ENCODE peak calls at places on chromosomes 2 and 18, in six cellular contexts. K is uterus, J is tibial artery, X is transverse colon, R is MM.1S, A is PC-3. Y is an unnamed sample.

GRCh38 chr18:59087391-59087790 is 52.3 kb upstream of the SEC11C start:
- DNase-seq in K (no peak), J (no peak), X (peak; percentile 17), R (peak; percentile 97), A (no peak), Y (no peak)

GRCh38 chr2:19031642-19032041 is 326.8 kb downstream of the OSR1 start:
- DNase-seq in K (no peak), J (no peak), X (no peak), R (no peak), A (no peak), Y (no peak)

GRCh38 chr2:196409376-196409775 is 230.1 kb upstream of the CCDC150 start:
- DNase-seq in K (no peak), J (no peak), X (no peak), R (no peak), A (no peak), Y (no peak)

GRCh38 chr2:44942304-44943030 is 965 bp downstream of the SIX3 start:
- DNase-seq in K (no peak), J (no peak), X (no peak), R (no peak), A (no peak), Y (no peak)

GRCh38 chr2:133377021-133377481 is 191.2 kb downstream of the NCKAP5 start:
- DNase-seq in K (no peak), J (no peak), X (no peak), R (no peak), A (no peak), Y (no peak)

GRCh38 chr18:5912491-5912890 is 17.2 kb upstream of the TMEM200C start:
- DNase-seq in K (no peak), J (no peak), X (no peak), R (no peak), A (no peak), Y (no peak)

GRCh38 chr2:166329465-166329864 is 46.3 kb downstream of the SCN9A start:
- DNase-seq in K (no peak), J (no peak), X (no peak), R (no peak), A (no peak), Y (no peak)

GRCh38 chr2:235903803-235904637 is 264.2 kb downstream of the GBX2 start:
- DNase-seq in K (no peak), J (no peak), X (no peak), R (no peak), A (no peak), Y (no peak)

GRCh38 chr2:238091426-238092060 is 8.6 kb upstream of the ESPNL start:
- DNase-seq in K (no peak), J (no peak), X (no peak), R (no peak), A (no peak), Y (no peak)

GRCh38 chr2:100699131-100699530 is 120.8 kb upstream of the NPAS2 start:
- DNase-seq in K (no peak), J (no peak), X (no peak), R (no peak), A (no peak), Y (no peak)

GRCh38 chr18:59459352-59460059 is 100.4 kb upstream of the LMAN1 start:
- DNase-seq in K (no peak), J (no peak), X (no peak), R (peak; percentile 29), A (peak; percentile 43), Y (no peak)

GRCh38 chr2:38775097-38775920 is 2.7 kb upstream of the GEMIN6 start:
- DNase-seq in K (no peak), J (no peak), X (no peak), R (no peak), A (no peak), Y (no peak)

GRCh38 chr18:45456076-45457066 is 158.9 kb upstream of the SLC14A2 start:
- DNase-seq in K (peak; percentile 31), J (no peak), X (no peak), R (no peak), A (no peak), Y (no peak)

GRCh38 chr2:140808816-140809215 is 1322.0 kb downstream of the LRP1B start:
- DNase-seq in K (no peak), J (no peak), X (no peak), R (peak; percentile 69), A (peak; percentile 40), Y (no peak)

GRCh38 chr2:223967981-223968380 is 10.7 kb downstream of the MRPL44 start:
- DNase-seq in K (no peak), J (no peak), X (no peak), R (no peak), A (peak; percentile 67), Y (no peak)

GRCh38 chr2:217785544-217786045 is 217.2 kb downstream of the TNS1 start:
- DNase-seq in K (peak; percentile 84), J (peak; percentile 89), X (peak; percentile 80), R (peak; percentile 53), A (peak; percentile 81), Y (peak; percentile 88)

GRCh38 chr2:226781471-226781870 is 18.1 kb downstream of the IRS1 start:
- DNase-seq in K (no peak), J (no peak), X (no peak), R (no peak), A (no peak), Y (no peak)

GRCh38 chr2:54858021-54858681 is 134.7 kb downstream of the EML6 start:
- DNase-seq in K (no peak), J (no peak), X (no peak), R (no peak), A (no peak), Y (no peak)

GRCh38 chr2:223918671-223919134 is 26.4 kb downstream of the WDFY1 start:
- DNase-seq in K (no peak), J (no peak), X (no peak), R (no peak), A (no peak), Y (no peak)

GRCh38 chr18:32714571-32715148 is 58.2 kb downstream of the KLHL14 start:
- DNase-seq in K (no peak), J (no peak), X (peak; percentile 31), R (peak; percentile 60), A (peak; percentile 56), Y (no peak)

GRCh38 chr2:178700922-178701342 is 106.3 kb downstream of the TTN start:
- DNase-seq in K (no peak), J (no peak), X (no peak), R (peak; percentile 48), A (peak; percentile 62), Y (no peak)

GRCh38 chr2:240795916-240796510 is 24.0 kb downstream of the KIF1A start:
- DNase-seq in K (no peak), J (no peak), X (no peak), R (no peak), A (no peak), Y (peak; percentile 34)

GRCh38 chr2:36235877-36236276 is 119.7 kb upstream of the CRIM1 start:
- DNase-seq in K (no peak), J (no peak), X (no peak), R (no peak), A (no peak), Y (no peak)

GRCh38 chr2:216351172-216351925 is 20.9 kb downstream of the MARCHF4 start:
- DNase-seq in K (no peak), J (no peak), X (no peak), R (no peak), A (no peak), Y (no peak)

GRCh38 chr2:2574401-2575184 is 243.5 kb upstream of the MYT1L start:
- DNase-seq in K (no peak), J (peak; percentile 41), X (no peak), R (no peak), A (no peak), Y (no peak)

GRCh38 chr2:229686122-229686919 is 28.0 kb downstream of the DNER start:
- DNase-seq in K (no peak), J (no peak), X (no peak), R (no peak), A (no peak), Y (no peak)

GRCh38 chr18:40222736-40223135 is 1732.3 kb upstream of the PIK3C3 start:
- DNase-seq in K (no peak), J (no peak), X (no peak), R (no peak), A (no peak), Y (no peak)

GRCh38 chr2:153477096-153477555 is 1.4 kb downstream of the RPRM start:
- DNase-seq in K (peak; percentile 25), J (peak; percentile 62), X (no peak), R (no peak), A (no peak), Y (peak; percentile 49)
- TF ChIP-seq CTCF in K (no peak), J (no peak), X (peak; percentile 16), R (no peak), A (peak; percentile 33), Y (no peak)

GRCh38 chr2:63300835-63301234 is 250.2 kb downstream of the OTX1 start:
- DNase-seq in K (no peak), J (no peak), X (no peak), R (peak; percentile 50), A (peak; percentile 15), Y (no peak)

GRCh38 chr2:63301481-63301880 is 250.9 kb downstream of the OTX1 start:
- DNase-seq in K (no peak), J (no peak), X (no peak), R (no peak), A (no peak), Y (no peak)
- H3K9me3 ChIP-seq in K (peaks cover 59% of the 10 kb centered on the region), J (peaks cover 36% of the 10 kb centered on the region), X (peaks cover 33% of the 10 kb centered on the region), R (no peaks in the 10 kb centered on the region), A (peaks cover 20% of the 10 kb centered on the region), Y (peaks cover 15% of the 10 kb centered on the region)

GRCh38 chr18:62715829-62716678 is 713 bp downstream of the PHLPP1 start:
- DNase-seq in K (peak; percentile 37), J (peak; percentile 79), X (peak; percentile 70), R (peak; percentile 75), A (peak; percentile 55), Y (peak; percentile 91)
- TF ChIP-seq CTCF in K (no peak), J (no peak), X (no peak), R (no peak), A (no peak), Y (no peak)

GRCh38 chr2:360124-360523 is 72.2 kb upstream of the ALKAL2 start:
- DNase-seq in K (no peak), J (no peak), X (no peak), R (no peak), A (no peak), Y (no peak)

GRCh38 chr2:366706-367105 is 78.8 kb upstream of the ALKAL2 start:
- DNase-seq in K (no peak), J (no peak), X (no peak), R (no peak), A (no peak), Y (no peak)

GRCh38 chr2:363823-364470 is 76.1 kb upstream of the ALKAL2 start:
- DNase-seq in K (no peak), J (no peak), X (no peak), R (no peak), A (no peak), Y (no peak)

GRCh38 chr2:365367-366275 is 77.7 kb upstream of the ALKAL2 start:
- DNase-seq in K (no peak), J (no peak), X (no peak), R (no peak), A (no peak), Y (no peak)

GRCh38 chr2:362924-363323 is 75.0 kb upstream of the ALKAL2 start:
- DNase-seq in K (no peak), J (no peak), X (no peak), R (no peak), A (no peak), Y (no peak)
- H3K9me3 ChIP-seq in K (no peaks in the 10 kb centered on the region), J (no peaks in the 10 kb centered on the region), X (no peaks in the 10 kb centered on the region), R (no peaks in the 10 kb centered on the region), A (no peaks in the 10 kb centered on the region), Y (no peaks in the 10 kb centered on the region)

Y was measured in kidney.